ENCODE peak calls at places on chromosome 19, in six cellular contexts. One of them, this sample, is unnamed. For H3K36me3 and H3K4me1, the result is how much of the 10 kb centered on the place peaks cover.

GRCh38 chr19:31348416-31349159 is 648 bp downstream of the TSHZ3 start:
- DNase-seq in right lobe of liver: no peak
- DNase-seq in neuronal stem cell: no peak
- DNase-seq in mucosa of descending colon: no peak
- DNase-seq in RWPE2: no peak
- DNase-seq in heart left ventricle: peak
- DNase-seq in this sample: no peak

GRCh38 chr19:49592486-49593232 is 1.7 kb downstream of the PRR12 start:
- DNase-seq in right lobe of liver: no peak
- DNase-seq in neuronal stem cell: no peak
- DNase-seq in mucosa of descending colon: peak
- DNase-seq in RWPE2: no peak
- DNase-seq in heart left ventricle: no peak
- DNase-seq in this sample: no peak

GRCh38 chr19:18895038-18895827 is 725 bp downstream of the CERS1 start:
- DNase-seq in right lobe of liver: peak
- DNase-seq in neuronal stem cell: peak
- DNase-seq in mucosa of descending colon: peak
- DNase-seq in RWPE2: no peak
- DNase-seq in heart left ventricle: no peak
- DNase-seq in this sample: no peak

GRCh38 chr19:4088975-4089374 is 22.3 kb upstream of the ZBTB7A start:
- DNase-seq in right lobe of liver: no peak
- DNase-seq in neuronal stem cell: no peak
- DNase-seq in mucosa of descending colon: no peak
- DNase-seq in RWPE2: no peak
- DNase-seq in heart left ventricle: peak
- DNase-seq in this sample: peak

GRCh38 chr19:31338069-31338767 is 11.0 kb downstream of the TSHZ3 start:
- DNase-seq in right lobe of liver: peak
- DNase-seq in neuronal stem cell: no peak
- DNase-seq in mucosa of descending colon: peak
- DNase-seq in RWPE2: no peak
- DNase-seq in heart left ventricle: peak
- DNase-seq in this sample: no peak

GRCh38 chr19:49555600-49556411 is 24.6 kb downstream of the NOSIP start:
- DNase-seq in right lobe of liver: peak
- DNase-seq in neuronal stem cell: peak
- DNase-seq in mucosa of descending colon: peak
- DNase-seq in RWPE2: no peak
- DNase-seq in heart left ventricle: no peak
- DNase-seq in this sample: peak

GRCh38 chr19:54667217-54667616 is 4.4 kb downstream of the LILRB4 start:
- DNase-seq in right lobe of liver: no peak
- DNase-seq in neuronal stem cell: no peak
- DNase-seq in mucosa of descending colon: no peak
- DNase-seq in RWPE2: no peak
- DNase-seq in heart left ventricle: no peak
- DNase-seq in this sample: no peak

GRCh38 chr19:6765738-6766356 is 1.4 kb downstream of the SH2D3A start:
- DNase-seq in right lobe of liver: peak
- DNase-seq in neuronal stem cell: no peak
- DNase-seq in mucosa of descending colon: peak
- DNase-seq in RWPE2: peak
- DNase-seq in heart left ventricle: no peak
- DNase-seq in this sample: peak

GRCh38 chr19:41939861-41940442 is 11.7 kb upstream of the ERFL start:
- DNase-seq in right lobe of liver: no peak
- DNase-seq in neuronal stem cell: no peak
- DNase-seq in mucosa of descending colon: peak
- DNase-seq in RWPE2: no peak
- DNase-seq in heart left ventricle: no peak
- DNase-seq in this sample: no peak

GRCh38 chr19:6138066-6138465 is 2.6 kb downstream of the ACSBG2 start:
- DNase-seq in right lobe of liver: no peak
- DNase-seq in neuronal stem cell: no peak
- DNase-seq in mucosa of descending colon: no peak
- DNase-seq in RWPE2: no peak
- DNase-seq in heart left ventricle: no peak
- DNase-seq in this sample: no peak

GRCh38 chr19:49793561-49793840 is 19.6 kb downstream of the FUZ start:
- DNase-seq in right lobe of liver: no peak
- DNase-seq in neuronal stem cell: no peak
- DNase-seq in mucosa of descending colon: no peak
- DNase-seq in RWPE2: no peak
- DNase-seq in heart left ventricle: no peak
- DNase-seq in this sample: no peak

GRCh38 chr19:51861870-51862622 is 25.7 kb downstream of the ZNF577 start:
- DNase-seq in right lobe of liver: no peak
- DNase-seq in neuronal stem cell: no peak
- DNase-seq in mucosa of descending colon: no peak
- DNase-seq in RWPE2: no peak
- DNase-seq in heart left ventricle: no peak
- DNase-seq in this sample: no peak

GRCh38 chr19:55241143-55241934 is 12.8 kb upstream of the TMEM86B start:
- DNase-seq in right lobe of liver: no peak
- DNase-seq in neuronal stem cell: no peak
- DNase-seq in mucosa of descending colon: no peak
- DNase-seq in RWPE2: no peak
- DNase-seq in heart left ventricle: no peak
- DNase-seq in this sample: no peak

GRCh38 chr19:2276429-2276989 is 5.5 kb downstream of the PEAK3 start:
- DNase-seq in right lobe of liver: no peak
- DNase-seq in neuronal stem cell: no peak
- DNase-seq in mucosa of descending colon: no peak
- DNase-seq in RWPE2: no peak
- DNase-seq in heart left ventricle: no peak
- DNase-seq in this sample: no peak

GRCh38 chr19:2274937-2275535 is 6.9 kb downstream of the PEAK3 start:
- DNase-seq in right lobe of liver: peak
- DNase-seq in neuronal stem cell: no peak
- DNase-seq in mucosa of descending colon: peak
- DNase-seq in RWPE2: no peak
- DNase-seq in heart left ventricle: peak
- DNase-seq in this sample: peak

GRCh38 chr19:2274185-2274711 is 7.7 kb downstream of the PEAK3 start:
- DNase-seq in right lobe of liver: no peak
- DNase-seq in neuronal stem cell: no peak
- DNase-seq in mucosa of descending colon: no peak
- DNase-seq in RWPE2: no peak
- DNase-seq in heart left ventricle: no peak
- DNase-seq in this sample: no peak

GRCh38 chr19:2277138-2277537 is 4.8 kb downstream of the PEAK3 start:
- DNase-seq in right lobe of liver: no peak
- DNase-seq in neuronal stem cell: no peak
- DNase-seq in mucosa of descending colon: no peak
- DNase-seq in RWPE2: no peak
- DNase-seq in heart left ventricle: no peak
- DNase-seq in this sample: no peak

DNA sequence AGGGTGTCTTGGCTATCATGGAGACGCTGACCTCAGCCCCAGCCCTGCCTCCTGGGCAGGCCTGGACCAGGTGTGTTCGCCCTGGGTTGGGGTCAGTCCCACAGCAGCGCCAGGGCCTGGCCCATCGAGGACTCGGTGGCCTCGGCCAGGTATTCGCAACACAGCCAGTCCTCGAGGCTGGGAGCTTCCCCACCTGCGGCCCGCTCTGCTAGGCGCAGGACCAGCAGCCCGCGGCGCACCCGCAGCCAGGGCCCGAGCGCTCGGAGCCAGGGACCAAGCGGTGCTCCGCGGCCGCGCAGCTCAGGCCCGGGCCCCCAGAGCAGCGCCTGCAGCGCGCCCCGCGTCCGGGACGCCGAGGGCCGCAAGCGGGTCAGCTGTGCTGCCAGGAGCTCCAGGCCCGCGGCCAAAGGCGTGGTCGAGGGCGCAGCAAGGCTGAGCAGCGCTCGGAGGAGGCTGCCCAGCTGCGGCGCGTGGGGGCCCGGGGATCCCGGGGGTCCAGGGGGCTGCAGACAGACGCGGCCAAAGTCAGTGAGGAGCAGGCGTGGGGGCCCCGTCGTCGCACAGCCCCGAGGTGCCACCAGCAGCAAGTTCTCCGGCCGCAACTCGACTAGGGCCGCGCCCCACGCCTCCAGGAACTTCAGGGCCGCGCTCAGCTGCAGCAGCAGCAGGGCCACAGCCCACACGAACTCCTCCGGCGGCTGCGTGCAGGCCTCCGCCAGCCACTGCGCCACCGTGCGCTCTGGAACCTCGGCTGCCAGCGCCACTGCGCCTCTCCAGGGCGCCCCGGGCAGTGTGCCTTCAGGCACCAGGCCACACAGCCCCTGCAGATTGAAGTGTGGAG is 6.2 kb downstream of the PEAK3 start:
- DNase-seq in right lobe of liver: no peak
- DNase-seq in neuronal stem cell: no peak
- DNase-seq in mucosa of descending colon: peak
- DNase-seq in RWPE2: peak
- DNase-seq in heart left ventricle: no peak
- DNase-seq in this sample: peak
- H3K36me3 ChIP-seq in right lobe of liver: under half
- H3K36me3 ChIP-seq in neuronal stem cell: under half
- H3K36me3 ChIP-seq in mucosa of descending colon: under half
- H3K36me3 ChIP-seq in RWPE2: under half
- H3K36me3 ChIP-seq in heart left ventricle: under half
- H3K36me3 ChIP-seq in this sample: under half

DNA sequence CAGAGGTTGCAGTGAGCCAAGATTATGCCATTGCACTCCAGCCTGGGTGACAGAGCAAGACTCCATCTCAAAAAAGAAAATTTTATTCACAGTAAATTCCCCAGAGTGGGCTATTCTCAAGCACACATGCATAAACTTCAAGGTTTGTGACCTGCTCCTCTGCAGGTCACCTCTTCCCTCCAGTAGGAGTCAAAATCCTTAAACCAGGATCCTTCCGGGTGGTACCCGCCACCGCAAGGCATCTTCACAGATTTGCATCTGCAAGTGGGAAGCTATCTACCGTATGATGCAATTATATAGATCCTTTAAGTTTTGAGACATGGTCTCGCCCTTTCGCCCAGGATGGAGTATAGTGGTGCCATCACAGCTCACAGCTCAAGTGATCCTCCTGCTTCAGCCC is 3.0 kb upstream of the ECH1 start:
- DNase-seq in right lobe of liver: no peak
- DNase-seq in neuronal stem cell: no peak
- DNase-seq in mucosa of descending colon: no peak
- DNase-seq in RWPE2: no peak
- DNase-seq in heart left ventricle: no peak
- DNase-seq in this sample: no peak
- H3K4me1 ChIP-seq in right lobe of liver: half or more
- H3K4me1 ChIP-seq in neuronal stem cell: under half
- H3K4me1 ChIP-seq in mucosa of descending colon: under half
- H3K4me1 ChIP-seq in RWPE2: under half
- H3K4me1 ChIP-seq in heart left ventricle: under half
- H3K4me1 ChIP-seq in this sample: under half

GRCh38 chr19:58021541-58022282 is 12.1 kb upstream of the ZSCAN1 start:
- DNase-seq in right lobe of liver: no peak
- DNase-seq in neuronal stem cell: peak
- DNase-seq in mucosa of descending colon: peak
- DNase-seq in RWPE2: no peak
- DNase-seq in heart left ventricle: peak
- DNase-seq in this sample: no peak

GRCh38 chr19:58022283-58022660 is 11.6 kb upstream of the ZSCAN1 start:
- DNase-seq in right lobe of liver: no peak
- DNase-seq in neuronal stem cell: no peak
- DNase-seq in mucosa of descending colon: no peak
- DNase-seq in RWPE2: no peak
- DNase-seq in heart left ventricle: no peak
- DNase-seq in this sample: no peak

GRCh38 chr19:58020985-58021384 is 12.8 kb upstream of the ZSCAN1 start:
- DNase-seq in right lobe of liver: no peak
- DNase-seq in neuronal stem cell: no peak
- DNase-seq in mucosa of descending colon: no peak
- DNase-seq in RWPE2: no peak
- DNase-seq in heart left ventricle: no peak
- DNase-seq in this sample: no peak

GRCh38 chr19:58020129-58020528 is 13.7 kb upstream of the ZSCAN1 start:
- DNase-seq in right lobe of liver: no peak
- DNase-seq in neuronal stem cell: no peak
- DNase-seq in mucosa of descending colon: no peak
- DNase-seq in RWPE2: no peak
- DNase-seq in heart left ventricle: no peak
- DNase-seq in this sample: no peak

DNA sequence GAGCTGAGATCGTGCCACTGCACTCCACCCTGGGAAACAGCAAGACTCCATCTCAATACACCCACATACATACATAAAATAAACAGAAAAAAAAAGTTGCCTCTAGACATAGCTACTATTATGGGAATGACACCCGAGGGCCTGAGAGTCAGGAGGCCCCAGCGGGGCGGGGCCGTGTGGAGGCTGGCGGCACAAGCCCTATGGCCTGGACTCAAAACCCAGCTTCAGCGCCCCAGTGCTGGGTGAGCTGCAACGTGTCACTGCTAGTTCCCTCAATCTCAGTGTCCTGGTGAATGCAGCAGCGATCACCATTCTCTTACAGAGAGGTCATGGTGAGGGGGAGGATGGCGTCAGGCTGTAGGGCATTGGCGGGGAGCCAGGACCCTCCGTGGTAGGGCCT is 9.2 kb upstream of the ZSCAN1 start:
- DNase-seq in right lobe of liver: no peak
- DNase-seq in neuronal stem cell: no peak
- DNase-seq in mucosa of descending colon: no peak
- DNase-seq in RWPE2: no peak
- DNase-seq in heart left ventricle: no peak
- DNase-seq in this sample: no peak
- H3K36me3 ChIP-seq in right lobe of liver: under half
- H3K36me3 ChIP-seq in neuronal stem cell: under half
- H3K36me3 ChIP-seq in mucosa of descending colon: under half
- H3K36me3 ChIP-seq in RWPE2: under half
- H3K36me3 ChIP-seq in heart left ventricle: under half
- H3K36me3 ChIP-seq in this sample: under half

DNA sequence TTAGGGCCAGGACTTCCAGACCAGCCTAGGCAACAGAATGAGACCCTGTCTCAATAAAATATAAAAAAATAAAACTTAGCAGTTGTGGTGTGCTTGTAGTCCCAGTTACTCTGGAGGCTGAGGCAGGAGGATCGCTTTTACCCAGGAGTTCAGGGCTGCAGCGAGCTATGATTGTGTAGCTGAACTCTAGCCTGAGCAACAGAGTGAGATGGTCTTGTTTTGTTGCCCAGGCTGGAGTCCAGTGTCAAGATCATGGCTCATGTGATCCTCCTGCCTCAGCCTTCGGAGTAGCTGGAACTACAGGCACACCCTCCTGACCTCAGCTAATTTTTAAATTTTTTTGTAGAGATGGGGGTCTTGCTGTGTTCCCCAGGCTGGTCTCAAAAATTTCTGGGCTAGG is 4.3 kb upstream of the JUNB start:
- DNase-seq in right lobe of liver: no peak
- DNase-seq in neuronal stem cell: no peak
- DNase-seq in mucosa of descending colon: peak
- DNase-seq in RWPE2: no peak
- DNase-seq in heart left ventricle: peak
- DNase-seq in this sample: no peak
- H3K4me1 ChIP-seq in right lobe of liver: under half
- H3K4me1 ChIP-seq in neuronal stem cell: half or more
- H3K4me1 ChIP-seq in mucosa of descending colon: half or more
- H3K4me1 ChIP-seq in RWPE2: half or more
- H3K4me1 ChIP-seq in heart left ventricle: under half
- H3K4me1 ChIP-seq in this sample: half or more

DNA sequence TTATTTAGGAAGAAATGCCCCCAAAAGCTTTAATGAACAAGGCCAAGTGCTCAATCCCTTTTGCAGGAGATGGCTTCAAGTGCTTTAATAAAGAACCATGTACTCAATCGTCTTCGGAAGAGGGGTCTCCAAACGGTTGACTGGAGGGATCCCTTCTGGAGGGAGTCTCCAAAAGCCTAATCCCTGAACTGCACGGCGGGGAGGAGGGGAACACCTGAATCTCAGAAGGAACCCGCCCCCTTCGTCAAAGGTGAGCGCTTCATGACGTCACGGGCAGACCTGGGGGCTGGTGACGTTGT is 497 bp downstream of the PAF1 start:
- DNase-seq in right lobe of liver: no peak
- DNase-seq in neuronal stem cell: no peak
- DNase-seq in mucosa of descending colon: peak
- DNase-seq in RWPE2: no peak
- DNase-seq in heart left ventricle: no peak
- DNase-seq in this sample: no peak
- H3K36me3 ChIP-seq in right lobe of liver: under half
- H3K36me3 ChIP-seq in neuronal stem cell: half or more
- H3K36me3 ChIP-seq in mucosa of descending colon: under half
- H3K36me3 ChIP-seq in RWPE2: half or more
- H3K36me3 ChIP-seq in heart left ventricle: under half
- H3K36me3 ChIP-seq in this sample: half or more